ENCODE peak calls at places on chromosomes 12 and 14, in four cellular contexts. H is fibroblast of the conjunctiva; F is stimulated activated CD4-positive, alpha-beta T cell treated with anti-CD3 and anti-CD28 coated beads, Interleukin-2, amount 100 ng/mL, for 48 hours; Z is cardiac fibroblast. P is an unnamed sample.

GRCh38 chr14:61338457-61338856 is 17.1 kb downstream of the PRKCH start:
- DNase-seq in H (no peak), F (no peak), Z (no peak), P (no peak)

GRCh38 chr12:49983892-49984291 is 11.1 kb downstream of the AQP6 start:
- DNase-seq in H (peak), F (no peak), Z (peak), P (peak)

GRCh38 chr12:73057428-73057827 is 785.3 kb downstream of the TRHDE start:
- DNase-seq in H (no peak), F (no peak), Z (no peak), P (no peak)

GRCh38 chr14:98168196-98168985 is 1103.6 kb downstream of the BCL11B start:
- DNase-seq in H (no peak), F (no peak), Z (no peak), P (no peak)

GRCh38 chr12:16163891-16164290 is 113.6 kb downstream of the SLC15A5 start:
- DNase-seq in H (no peak), F (no peak), Z (no peak), P (no peak)

GRCh38 chr12:82325540-82326336 is 32.4 kb downstream of the CCDC59 start:
- DNase-seq in H (no peak), F (no peak), Z (no peak), P (no peak)

GRCh38 chr12:20527396-20528154 is 159.2 kb downstream of the PDE3A start:
- DNase-seq in H (no peak), F (no peak), Z (peak), P (peak)

GRCh38 chr12:40105265-40105514 is 691 bp downstream of the SLC2A13 start:
- DNase-seq in H (no peak), F (peak), Z (no peak), P (no peak)

GRCh38 chr14:103353391-103353790 is 19.4 kb downstream of the EIF5 start:
- DNase-seq in H (no peak), F (no peak), Z (no peak), P (no peak)

GRCh38 chr12:47272412-47273190 is 192.8 kb upstream of the AMIGO2 start:
- DNase-seq in H (no peak), F (no peak), Z (peak), P (no peak)

P was measured in IMR-90.